ENCODE peak calls at places on chromosomes 4 and X, in ten cellular contexts. C is brain microvascular endothelial cell, I is right lobe of liver, E is astrocyte of the spinal cord, A is A549, K is choroid plexus epithelial cell, B is cardiac fibroblast, Q is BJ, W is ovary, P is psoas muscle. O is an unnamed sample.

GRCh38 chr4:86593726-86594558 is at the start of gene PTPN13:
- DNase-seq in C (peak), I (peak), E (peak), A (peak), K (peak), B (peak), Q (peak), W (peak), P (peak), O (peak)

GRCh38 chrX:128818690-128819089 is 704.6 kb downstream of the SMARCA1 start:
- DNase-seq in C (no peak), I (no peak), E (no peak), A (no peak), K (no peak), B (no peak), Q (no peak), W (no peak), P (no peak), O (no peak)

GRCh38 chrX:118901991-118902390 is 72.4 kb upstream of the LONRF3 start:
- DNase-seq in C (no peak), I (no peak), E (no peak), A (no peak), K (no peak), B (no peak), Q (no peak), W (no peak), P (no peak), O (no peak)

GRCh38 chr4:56764775-56765174 is 56.7 kb downstream of the SPINK2 start:
- DNase-seq in C (no peak), I (no peak), E (peak), A (no peak), K (no peak), B (no peak), Q (no peak), W (no peak), P (no peak), O (peak)

GRCh38 chr4:77152421-77152820 is 4.6 kb upstream of the CCNG2 start:
- DNase-seq in C (no peak), I (no peak), E (peak), A (no peak), K (peak), B (no peak), Q (no peak), W (no peak), P (no peak), O (no peak)

GRCh38 chr4:87017580-87018061 is 82.8 kb downstream of the AFF1 start:
- DNase-seq in C (peak), I (no peak), E (peak), A (peak), K (peak), B (peak), Q (peak), W (no peak), P (no peak), O (peak)

GRCh38 chr4:169079942-169080827 is 70.1 kb upstream of the CBR4 start:
- DNase-seq in C (peak), I (peak), E (peak), A (no peak), K (peak), B (peak), Q (no peak), W (peak), P (peak), O (peak)

GRCh38 chrX:115898382-115899001 is 272.1 kb upstream of the AGTR2 start:
- DNase-seq in C (no peak), I (peak), E (peak), A (peak), K (peak), B (no peak), Q (no peak), W (peak), P (peak), O (no peak)

GRCh38 chr4:87492617-87493016 is 36.6 kb downstream of the SPARCL1 start:
- DNase-seq in C (no peak), I (no peak), E (no peak), A (no peak), K (no peak), B (peak), Q (no peak), W (no peak), P (no peak), O (no peak)

GRCh38 chr4:175674219-175674618 is 137.8 kb downstream of the GPM6A start:
- DNase-seq in C (no peak), I (no peak), E (no peak), A (no peak), K (no peak), B (no peak), Q (no peak), W (no peak), P (no peak), O (no peak)

GRCh38 chr4:51932261-51932660 is 87.9 kb downstream of the LRRC66 start:
- DNase-seq in C (peak), I (no peak), E (peak), A (no peak), K (peak), B (peak), Q (peak), W (no peak), P (no peak), O (peak)

GRCh38 chr4:15654556-15655222 is 468 bp downstream of the FBXL5 start:
- DNase-seq in C (peak), I (peak), E (peak), A (peak), K (peak), B (peak), Q (no peak), W (peak), P (peak), O (peak)

GRCh38 chr4:81021526-81021944 is 9.0 kb upstream of the BMP3 start:
- DNase-seq in C (no peak), I (no peak), E (no peak), A (no peak), K (no peak), B (no peak), Q (no peak), W (no peak), P (no peak), O (no peak)

GRCh38 chrX:74419861-74420193 is 1.5 kb upstream of the SLC16A2 start:
- DNase-seq in C (no peak), I (peak), E (no peak), A (no peak), K (no peak), B (peak), Q (no peak), W (no peak), P (no peak), O (no peak)

GRCh38 chr4:104015680-104016079 is 295.9 kb upstream of the TACR3 start:
- DNase-seq in C (no peak), I (no peak), E (peak), A (peak), K (peak), B (peak), Q (no peak), W (no peak), P (no peak), O (no peak)
- TF ChIP-seq CTCF in C (peak), I (peak), E (peak), A (peak), K (peak), B (no peak), Q (no peak), W (no peak), P (no peak), O (no peak)

DNA sequence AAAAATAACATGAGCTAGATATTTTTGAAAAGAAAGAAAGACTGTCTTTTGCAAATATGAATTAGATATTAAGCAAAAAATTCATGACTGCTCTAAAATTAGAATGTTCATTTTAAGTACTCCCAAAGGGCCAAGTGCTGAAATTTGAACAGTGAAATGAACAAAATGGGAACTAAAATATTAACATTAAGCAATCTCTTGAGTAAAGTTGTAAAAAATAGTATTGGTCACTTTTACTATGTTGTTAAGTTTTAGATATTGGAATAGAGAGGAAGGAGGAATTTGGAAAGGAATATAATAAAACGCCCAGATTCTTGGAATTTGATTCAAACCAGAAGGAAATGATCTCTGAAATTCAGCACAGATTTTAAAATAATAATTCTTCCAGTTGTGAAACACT is 125.9 kb upstream of the ANK2 start:
- DNase-seq in C (no peak), I (no peak), E (no peak), A (no peak), K (no peak), B (no peak), Q (no peak), W (no peak), P (no peak), O (peak)
- H3K4me3 ChIP-seq in C (no peak), I (no peak), E (no peak), A (no peak), K (no peak), B (no peak), Q (no peak), W (no peak), P (no peak), O (no peak)

GRCh38 chr4:121958777-121959176 is 6.9 kb upstream of the TRPC3 start:
- DNase-seq in C (no peak), I (no peak), E (no peak), A (no peak), K (no peak), B (no peak), Q (no peak), W (no peak), P (no peak), O (no peak)

GRCh38 chr4:121952290-121952689 is 430 bp upstream of the TRPC3 start:
- DNase-seq in C (no peak), I (no peak), E (no peak), A (no peak), K (no peak), B (no peak), Q (no peak), W (no peak), P (no peak), O (no peak)

GRCh38 chr4:121960801-121961200 is 8.9 kb upstream of the TRPC3 start:
- DNase-seq in C (no peak), I (no peak), E (no peak), A (no peak), K (no peak), B (no peak), Q (no peak), W (no peak), P (no peak), O (no peak)

GRCh38 chr4:121953860-121954259 is 2.0 kb upstream of the TRPC3 start:
- DNase-seq in C (no peak), I (no peak), E (no peak), A (no peak), K (no peak), B (no peak), Q (no peak), W (no peak), P (no peak), O (no peak)

GRCh38 chr4:121957266-121957665 is 5.4 kb upstream of the TRPC3 start:
- DNase-seq in C (no peak), I (no peak), E (no peak), A (no peak), K (no peak), B (no peak), Q (no peak), W (no peak), P (no peak), O (no peak)
- TF ChIP-seq CTCF in C (no peak), I (no peak), E (no peak), A (no peak), K (no peak), B (no peak), Q (no peak), W (no peak), P (no peak), O (no peak)

DNA sequence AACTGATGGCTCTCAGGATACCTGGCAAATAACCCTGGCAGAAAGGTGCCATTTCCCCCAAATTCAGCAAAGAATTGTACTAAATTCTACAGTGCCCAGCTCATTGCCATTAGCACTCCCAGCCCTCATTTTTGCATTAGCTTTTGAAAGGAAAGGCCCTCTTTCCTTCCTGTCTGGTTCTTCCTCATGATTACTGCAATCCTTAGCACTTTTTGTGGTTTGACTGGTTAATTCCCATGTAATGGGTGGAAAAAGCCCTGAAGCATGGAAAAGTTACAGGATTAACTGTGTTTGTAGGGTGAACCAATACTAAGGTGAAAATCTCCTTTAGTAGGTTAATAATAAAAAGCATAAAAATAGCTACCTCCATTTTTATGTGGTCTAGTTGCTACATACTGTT is 139.5 kb downstream of the NPNT start:
- DNase-seq in C (no peak), I (no peak), E (no peak), A (no peak), K (no peak), B (no peak), Q (no peak), W (no peak), P (no peak), O (no peak)
- H3K4me3 ChIP-seq in C (no peak), I (no peak), E (no peak), A (no peak), K (no peak), B (no peak), Q (no peak), W (no peak), P (no peak), O (no peak)

DNA sequence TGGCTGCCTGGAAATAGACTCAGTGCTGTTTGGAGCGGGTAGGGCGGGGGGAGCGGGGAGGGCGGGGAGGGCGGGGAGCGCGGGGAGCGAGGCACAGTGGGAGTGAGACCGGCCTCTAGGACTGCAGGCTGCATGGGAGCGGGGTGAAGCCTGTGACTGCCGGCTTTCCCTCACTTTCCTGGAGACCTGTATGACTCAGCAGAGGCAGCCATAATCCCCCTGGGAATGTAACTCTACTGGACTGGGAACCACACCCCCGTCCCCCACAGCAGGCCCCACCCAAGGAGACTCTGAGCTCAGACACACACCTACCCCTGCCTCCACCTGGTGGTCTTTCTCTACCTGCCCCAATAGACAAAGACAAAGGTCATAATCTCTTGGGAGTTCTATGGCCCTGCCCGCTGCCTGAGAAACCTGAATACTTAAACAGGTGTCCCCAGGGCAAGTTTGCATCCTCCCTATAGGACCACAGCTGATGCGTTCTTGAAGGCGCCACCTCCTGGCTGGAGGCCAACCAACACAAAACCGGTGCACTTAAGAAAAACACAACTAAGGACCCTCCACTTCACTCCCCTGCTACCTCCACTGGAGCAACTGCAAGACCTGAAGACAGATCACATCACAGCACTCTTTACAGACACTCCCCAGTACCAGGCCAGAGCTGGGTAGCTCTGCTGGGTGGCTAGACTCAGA is 18.0 kb downstream of the HDAC8 start:
- DNase-seq in C (peak), I (no peak), E (peak), A (peak), K (peak), B (no peak), Q (no peak), W (no peak), P (no peak), O (no peak)
- TF ChIP-seq CTCF in C (no peak), I (no peak), E (no peak), A (peak), K (no peak), B (no peak), Q (no peak), W (no peak), P (no peak), O (no peak)

GRCh38 chr4:8236141-8236919 is 33.2 kb upstream of the HTRA3 start:
- DNase-seq in C (no peak), I (peak), E (no peak), A (no peak), K (no peak), B (no peak), Q (no peak), W (no peak), P (peak), O (no peak)
- H3K4me3 ChIP-seq in C (no peak), I (no peak), E (no peak), A (no peak), K (no peak), B (no peak), Q (no peak), W (no peak), P (no peak), O (no peak)

DNA sequence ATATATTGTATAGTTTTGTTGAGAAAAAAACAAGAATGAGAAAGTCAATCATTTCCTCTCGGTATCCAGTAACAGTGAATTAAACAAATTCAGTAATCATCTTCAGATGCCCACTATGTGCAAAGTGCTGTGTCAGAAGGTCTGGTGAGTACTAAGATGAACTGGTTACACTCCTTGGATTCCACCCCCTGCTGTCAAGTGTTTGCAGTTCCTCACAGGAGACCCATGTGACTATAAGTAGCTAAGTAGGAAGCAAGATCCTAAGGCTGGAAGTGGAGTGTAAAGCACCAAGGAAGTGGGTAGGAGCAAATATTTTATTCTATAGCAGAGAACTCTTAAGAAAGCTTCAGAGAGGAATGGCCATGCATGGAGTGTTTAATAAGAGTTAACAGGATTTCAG is 73.6 kb downstream of the SNX25 start:
- DNase-seq in C (peak), I (no peak), E (peak), A (peak), K (peak), B (peak), Q (no peak), W (no peak), P (no peak), O (no peak)
- TF ChIP-seq CTCF in C (peak), I (no peak), E (peak), A (no peak), K (peak), B (no peak), Q (no peak), W (no peak), P (no peak), O (peak)

DNA sequence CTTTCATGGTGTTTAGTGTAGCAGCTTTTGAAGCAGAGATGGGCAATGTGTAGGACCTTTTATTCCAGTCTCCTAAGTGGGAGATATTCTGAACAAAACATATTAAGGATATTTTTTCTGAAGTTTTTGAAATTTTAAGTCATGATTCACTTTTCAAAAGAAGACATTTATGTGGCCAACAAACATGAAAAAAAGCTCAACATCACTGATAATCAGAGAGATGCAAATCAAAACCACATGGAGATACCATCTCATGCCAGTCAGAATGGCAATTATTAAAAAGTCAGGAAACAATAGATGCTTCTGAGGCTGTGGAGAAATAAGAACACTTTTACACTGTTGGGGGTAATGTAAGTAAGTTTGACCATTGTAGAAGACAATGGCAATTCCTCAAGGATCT is 76.0 kb downstream of the FAT4 start:
- DNase-seq in C (no peak), I (no peak), E (no peak), A (no peak), K (no peak), B (no peak), Q (no peak), W (no peak), P (no peak), O (peak)
- H3K4me3 ChIP-seq in C (no peak), I (no peak), E (no peak), A (no peak), K (no peak), B (peak), Q (no peak), W (no peak), P (no peak), O (peak)